ENCODE peak calls at places on chromosomes 11 and 22, in six cellular contexts. R, J, P, C, W and D are unnamed samples.
A peak's percentile ranks its signal among the peaks of the same experiment; 100 is the strongest.

GRCh38 chr11:64659417-64660144 is 63.4 kb downstream of the NRXN2 start:
- DNase-seq in R (no peak), J (peak; percentile 81), P (no peak), C (no peak), W (no peak), D (peak; percentile 88)

GRCh38 chr22:40416636-40417035 is 46.2 kb downstream of the SGSM3 start:
- DNase-seq in R (no peak), J (no peak), P (no peak), C (no peak), W (no peak), D (no peak)

GRCh38 chr22:40635008-40635939 is 1.2 kb downstream of the MRTFA start:
- DNase-seq in R (no peak), J (no peak), P (no peak), C (no peak), W (no peak), D (peak; percentile 9)

GRCh38 chr22:38202437-38203089 is 769 bp downstream of the MAFF start:
- DNase-seq in R (peak; percentile 90), J (no peak), P (no peak), C (peak; percentile 77), W (peak; percentile 47), D (peak; percentile 70)

GRCh38 chr11:6452219-6452618 is 11.4 kb upstream of the HPX start:
- DNase-seq in R (no peak), J (no peak), P (no peak), C (no peak), W (no peak), D (no peak)

GRCh38 chr11:130114281-130114680 is 44.6 kb downstream of the APLP2 start:
- DNase-seq in R (no peak), J (no peak), P (no peak), C (no peak), W (no peak), D (no peak)

GRCh38 chr11:96761451-96761850 is 371.6 kb downstream of the JRKL start:
- DNase-seq in R (no peak), J (no peak), P (no peak), C (no peak), W (no peak), D (no peak)

GRCh38 chr11:77113382-77114088 is 10.9 kb downstream of the OMP start:
- DNase-seq in R (no peak), J (no peak), P (peak; percentile 31), C (peak; percentile 36), W (no peak), D (peak; percentile 37)

GRCh38 chr11:65501530-65502273 is 2.9 kb downstream of the MALAT1 start:
- DNase-seq in R (no peak), J (no peak), P (no peak), C (no peak), W (no peak), D (peak; percentile 63)

GRCh38 chr22:31332886-31333285 is 13.3 kb downstream of the PATZ1 start:
- DNase-seq in R (no peak), J (no peak), P (no peak), C (no peak), W (no peak), D (peak; percentile 32)

GRCh38 chr22:46799626-46800025 is 37.2 kb downstream of the TBC1D22A start:
- DNase-seq in R (no peak), J (no peak), P (no peak), C (no peak), W (no peak), D (no peak)

GRCh38 chr22:11629661-11630385 is 3898.2 kb upstream of the OR11H1 start:
- DNase-seq in R (no peak), J (no peak), P (no peak), C (no peak), W (no peak), D (no peak)

GRCh38 chr11:34263462-34264186 is 94.2 kb downstream of the ABTB2 start:
- DNase-seq in R (peak; percentile 84), J (peak; percentile 99), P (no peak), C (no peak), W (no peak), D (peak; percentile 50)

GRCh38 chr11:124605719-124606118 is 5.5 kb upstream of the PANX3 start:
- DNase-seq in R (no peak), J (no peak), P (no peak), C (no peak), W (no peak), D (no peak)

GRCh38 chr11:8097926-8098325 is 16.9 kb downstream of the TUB start:
- DNase-seq in R (no peak), J (no peak), P (no peak), C (no peak), W (no peak), D (no peak)